ENCODE peak calls at places on chromosomes 4 and X, in ten cellular contexts. I is NCI-H1105 treated with DMSO at 0.1 percent for 48 hours; V is stimulated activated CD4-positive, alpha-beta T cell treated with anti-CD3 and anti-CD28 coated beads, Interleukin-15, amount 100 ng/mL, for 1 hour; F is sigmoid colon; B is activated B cell treated with CpG ODN at 0.5 μM for 24 hours; Z is MCF 10A; M is PC-3; H is heart right ventricle; N is WTC11; G is A549. Q is an unnamed sample.

GRCh38 chr4:184599492-184600135 is 49.6 kb downstream of the CASP3 start:
- DNase-seq in G (no peak), Z (peak), F (no peak), V (no peak), H (no peak), N (no peak), B (no peak), M (peak), I (no peak), Q (no peak)

GRCh38 chr4:10639100-10639499 is 45.5 kb downstream of the CLNK start:
- DNase-seq in V (no peak), Z (no peak), F (no peak), I (no peak), H (no peak), G (no peak), B (no peak), N (no peak), M (peak), Q (peak)

GRCh38 chr4:181905708-181906107 is 337.5 kb upstream of the TENM3 start:
- DNase-seq in V (no peak), B (no peak), H (no peak), M (no peak), G (no peak), Z (no peak), I (no peak), N (no peak), F (no peak), Q (no peak)

GRCh38 chr4:137609693-137610450 is 77.6 kb upstream of the PCDH18 start:
- DNase-seq in Z (no peak), V (no peak), B (no peak), F (no peak), G (no peak), M (no peak), N (no peak), I (no peak), H (no peak), Q (no peak)

GRCh38 chr4:161604516-161605300 is 559.1 kb downstream of the FSTL5 start:
- DNase-seq in V (no peak), F (no peak), H (no peak), I (no peak), M (no peak), N (no peak), B (no peak), Z (no peak), G (no peak), Q (no peak)

GRCh38 chr4:115668396-115668795 is 555.0 kb upstream of the NDST4 start:
- DNase-seq in M (no peak), N (no peak), V (no peak), I (no peak), H (no peak), F (no peak), Z (no peak), B (no peak), G (no peak), Q (no peak)

GRCh38 chr4:168908093-168908492 is 102.0 kb downstream of the CBR4 start:
- DNase-seq in M (peak), N (no peak), Z (no peak), G (no peak), B (no peak), F (no peak), I (no peak), H (no peak), V (no peak), Q (no peak)

GRCh38 chr4:2537011-2537830 is 774 bp downstream of the FAM193A start:
- DNase-seq in Z (peak), B (peak), G (peak), H (peak), F (peak), V (peak), M (peak), I (peak), N (peak), Q (no peak)

GRCh38 chr4:107740950-107741701 is 21.1 kb upstream of the PAPSS1 start:
- DNase-seq in V (no peak), M (peak), B (no peak), I (no peak), H (peak), G (no peak), Z (no peak), F (peak), N (no peak), Q (no peak)

GRCh38 chrX:149314031-149314430 is 191.1 kb downstream of the IDS start:
- DNase-seq in G (no peak), N (no peak), I (no peak), Z (peak), V (no peak), M (no peak), B (no peak), H (no peak), F (no peak), Q (no peak)

GRCh38 chr4:94827481-94828110 is 69.8 kb downstream of the BMPR1B start:
- DNase-seq in H (no peak), V (no peak), Z (peak), M (peak), N (no peak), F (no peak), B (no peak), I (no peak), G (peak), Q (no peak)

GRCh38 chrX:21479695-21480280 is 105.6 kb downstream of the CNKSR2 start:
- DNase-seq in G (peak), N (no peak), Z (peak), M (peak), V (no peak), H (no peak), B (peak), I (peak), F (no peak), Q (peak)

GRCh38 chr4:106914223-106914622 is 121.9 kb downstream of the DKK2 start:
- DNase-seq in B (no peak), I (peak), F (no peak), V (no peak), N (no peak), Z (no peak), M (no peak), G (no peak), H (no peak), Q (no peak)

GRCh38 chr4:85966308-85966882 is 393.5 kb downstream of the MAPK10 start:
- DNase-seq in B (no peak), H (no peak), M (no peak), N (no peak), F (no peak), I (no peak), V (no peak), Z (no peak), G (no peak), Q (no peak)

GRCh38 chrX:68462653-68463052 is 29.4 kb upstream of the OPHN1 start:
- DNase-seq in V (no peak), Z (peak), M (peak), I (peak), F (no peak), G (peak), B (no peak), N (peak), H (no peak), Q (peak)

GRCh38 chr4:174136013-174136412 is 147.5 kb downstream of the FBXO8 start:
- DNase-seq in F (peak), H (no peak), Z (no peak), B (no peak), G (no peak), N (no peak), M (no peak), V (no peak), I (peak), Q (peak)

GRCh38 chrX:84078991-84079390 is 109.0 kb downstream of the RPS6KA6 start:
- DNase-seq in G (no peak), Z (no peak), F (no peak), I (no peak), N (no peak), V (no peak), M (no peak), B (no peak), H (no peak), Q (no peak)

GRCh38 chrX:78129714-78130113 is 9.7 kb downstream of the TAF9B start:
- DNase-seq in V (no peak), H (no peak), Z (no peak), B (no peak), F (no peak), I (no peak), M (no peak), G (no peak), N (no peak), Q (no peak)

GRCh38 chr4:152185786-152186540 is 349.9 kb downstream of the FBXW7 start:
- DNase-seq in F (no peak), N (no peak), G (no peak), Z (peak), B (no peak), V (no peak), H (no peak), I (no peak), M (no peak), Q (no peak)

GRCh38 chr4:77994194-77994721 is 62.9 kb upstream of the FRAS1 start:
- DNase-seq in G (peak), V (no peak), I (no peak), M (peak), F (no peak), B (no peak), N (peak), H (no peak), Z (peak), Q (peak)

GRCh38 chr4:47031011-47031678 is at the start of gene GABRB1:
- DNase-seq in H (peak), G (peak), Z (peak), F (peak), V (no peak), M (no peak), N (peak), I (no peak), B (no peak), Q (peak)

GRCh38 chr4:138616775-138617174 is 374.6 kb upstream of the SLC7A11 start:
- DNase-seq in V (no peak), G (no peak), F (no peak), Z (no peak), M (no peak), B (no peak), N (no peak), I (no peak), H (no peak), Q (no peak)

GRCh38 chrX:27336466-27337091 is 126.6 kb downstream of the PPP4R3C start:
- DNase-seq in M (peak), F (no peak), G (peak), H (peak), B (no peak), I (no peak), N (peak), V (no peak), Z (peak), Q (peak)

GRCh38 chr4:23700197-23700596 is 189.7 kb downstream of the PPARGC1A start:
- DNase-seq in B (no peak), V (no peak), M (no peak), I (no peak), Z (no peak), H (no peak), F (no peak), G (no peak), N (no peak), Q (no peak)